ENCODE peak calls at places on chromosome 10, in five cellular contexts. P is stimulated activated CD4-positive, alpha-beta T cell treated with anti-CD3 and anti-CD28 coated beads, Interleukin-4, amount 100 ng/mL, for 4 hours; Y is HS-27A; D is DMS79 treated with DMSO at 0.1 percent for 48 hours; A is HEK293T. E is an unnamed sample.

GRCh38 chr10:98920807-98921206 is 314.8 kb downstream of the HPSE2 start:
- DNase-seq in A (no peak), Y (no peak), D (no peak), P (no peak), E (no peak)

GRCh38 chr10:86283466-86284287 is 82.9 kb downstream of the GRID1 start:
- DNase-seq in Y (no peak), A (no peak), P (no peak), D (no peak), E (no peak)

GRCh38 chr10:30002438-30003266 is 56.7 kb downstream of the JCAD start:
- DNase-seq in A (peak), D (peak), Y (no peak), P (peak), E (peak)

GRCh38 chr10:128218161-128218560 is 91.9 kb upstream of the MKI67 start:
- DNase-seq in A (no peak), P (no peak), Y (no peak), D (no peak), E (no peak)

GRCh38 chr10:96339956-96340904 is 18.6 kb downstream of the OPALIN start:
- DNase-seq in P (peak), Y (peak), D (peak), A (peak), E (peak)

GRCh38 chr10:29256531-29256930 is 32.3 kb upstream of the LYZL1 start:
- DNase-seq in A (no peak), D (no peak), Y (no peak), P (no peak), E (no peak)

GRCh38 chr10:125060486-125060850 is 99.9 kb downstream of the CTBP2 start:
- DNase-seq in P (no peak), A (no peak), D (no peak), Y (no peak), E (no peak)

GRCh38 chr10:28089467-28089866 is 90.6 kb upstream of the ODAD2 start:
- DNase-seq in D (no peak), P (no peak), A (no peak), Y (no peak), E (no peak)

GRCh38 chr10:109975251-109975650 is 32.5 kb upstream of the ADD3 start:
- DNase-seq in Y (no peak), D (no peak), P (no peak), A (no peak), E (no peak)

GRCh38 chr10:34729619-34730018 is 85.5 kb downstream of the PARD3 start:
- DNase-seq in Y (no peak), A (no peak), D (no peak), P (no peak), E (no peak)

GRCh38 chr10:70510904-70511303 is 32.3 kb downstream of the PALD1 start:
- DNase-seq in Y (no peak), P (no peak), D (no peak), A (no peak), E (no peak)

GRCh38 chr10:11299125-11299524 is 281.5 kb downstream of the CELF2 start:
- DNase-seq in A (no peak), P (no peak), D (no peak), Y (no peak), E (no peak)

GRCh38 chr10:1376384-1376945 is 320.3 kb downstream of the WDR37 start:
- DNase-seq in D (no peak), P (no peak), Y (no peak), A (no peak), E (no peak)

GRCh38 chr10:29473411-29474100 is 161.2 kb downstream of the SVIL start:
- DNase-seq in A (no peak), Y (no peak), D (no peak), P (no peak), E (no peak)

GRCh38 chr10:95480102-95480900 is 80.9 kb downstream of the SORBS1 start:
- DNase-seq in D (no peak), Y (no peak), P (no peak), A (no peak), E (no peak)

GRCh38 chr10:122490786-122491680 is 29.7 kb downstream of the HTRA1 start:
- DNase-seq in P (no peak), A (no peak), D (no peak), Y (no peak), E (no peak)

GRCh38 chr10:71492871-71493270 is 96.2 kb downstream of the CDH23 start:
- DNase-seq in P (no peak), Y (no peak), D (no peak), A (no peak), E (no peak)

GRCh38 chr10:100347568-100348195 is 649 bp downstream of the SCD start:
- DNase-seq in Y (no peak), A (peak), P (no peak), D (no peak), E (no peak)

GRCh38 chr10:73894245-73894971 is 16.5 kb upstream of the PLAU start:
- DNase-seq in D (no peak), A (no peak), P (no peak), Y (peak), E (no peak)

GRCh38 chr10:78306358-78306757 is 272.7 kb downstream of the RPS24 start:
- DNase-seq in P (no peak), Y (no peak), D (no peak), A (no peak), E (no peak)

GRCh38 chr10:21364196-21365114 is 161.0 kb downstream of the SKIDA1 start:
- DNase-seq in Y (peak), D (no peak), A (no peak), P (no peak), E (no peak)

GRCh38 chr10:130138479-130138866 is 2.3 kb downstream of the GLRX3 start:
- DNase-seq in A (no peak), Y (no peak), P (peak), D (peak), E (no peak)

GRCh38 chr10:83562381-83562780 is 576.9 kb upstream of the GHITM start:
- DNase-seq in D (no peak), A (no peak), Y (no peak), P (no peak), E (no peak)

GRCh38 chr10:110919349-110919931 is at the start of gene SHOC2:
- DNase-seq in Y (no peak), D (no peak), A (peak), P (peak), E (no peak)

GRCh38 chr10:63166742-63167258 is 33.7 kb downstream of the NRBF2 start:
- DNase-seq in A (peak), Y (peak), D (peak), P (no peak), E (peak)

GRCh38 chr10:70101668-70102067 is 31.0 kb downstream of the AIFM2 start:
- DNase-seq in P (no peak), A (no peak), D (no peak), Y (no peak), E (no peak)

GRCh38 chr10:103678104-103678526 is 177.3 kb downstream of the SH3PXD2A start:
- DNase-seq in A (no peak), P (peak), D (peak), Y (no peak), E (peak)

GRCh38 chr10:126204320-126204719 is 184.0 kb downstream of the ADAM12 start:
- DNase-seq in D (no peak), Y (no peak), A (no peak), P (no peak), E (no peak)

GRCh38 chr10:60237977-60238376 is 151.7 kb downstream of the ANK3 start:
- DNase-seq in Y (no peak), P (no peak), D (no peak), A (no peak), E (no peak)

GRCh38 chr10:68233045-68233444 is 1.1 kb upstream of the ATOH7 start:
- DNase-seq in Y (no peak), P (no peak), D (no peak), A (no peak), E (no peak)

GRCh38 chr10:88565072-88565471 is 18.0 kb downstream of the RNLS start:
- DNase-seq in P (no peak), D (peak), Y (no peak), A (peak), E (no peak)

GRCh38 chr10:70925377-70926214 is 37.2 kb upstream of the PCBD1 start:
- DNase-seq in Y (no peak), D (no peak), A (peak), P (peak), E (peak)